ENCODE peak calls at places on chromosomes 16 and 17, in ten cellular contexts. R is stimulated activated CD8-positive, alpha-beta memory T cell treated with anti-CD3 and anti-CD28 coated beads, Interleukin-15, amount 100 ng/mL, for 4 hours; U is NCI-H1436; E is left colon; T is cardiac fibroblast; L is stimulated activated CD4-positive, alpha-beta T cell treated with anti-CD3 and anti-CD28 coated beads, Interleukin-12 subunit alpha, Interleukin-12 subunit beta, amount 100 ng/mL, for 4 hours; P is posterior cingulate gyrus; F is small intestine; M is globus pallidus; J is effector CD8-positive, alpha-beta T cell. A is an unnamed sample.

GRCh38 chr16:57651344-57652333 is 16.5 kb upstream of the ADGRG3 start:
- DNase-seq in R (no peak), U (no peak), E (no peak), T (no peak), L (no peak), P (no peak), F (no peak), M (no peak), J (no peak), A (no peak)

GRCh38 chr16:26158142-26158759 is 466.5 kb downstream of the HS3ST4 start:
- DNase-seq in R (no peak), U (no peak), E (no peak), T (no peak), L (no peak), P (no peak), F (no peak), M (no peak), J (no peak), A (no peak)

GRCh38 chr16:27999687-28000086 is 63.8 kb downstream of the GSG1L start:
- DNase-seq in R (no peak), U (no peak), E (no peak), T (peak; percentile 26), L (no peak), P (no peak), F (no peak), M (no peak), J (no peak), A (no peak)

GRCh38 chr17:76932402-76933333 is 64.5 kb downstream of the MGAT5B start:
- DNase-seq in R (no peak), U (no peak), E (no peak), T (no peak), L (no peak), P (no peak), F (no peak), M (no peak), J (no peak), A (no peak)

GRCh38 chr17:72404872-72405271 is 284.1 kb downstream of the SOX9 start:
- DNase-seq in R (no peak), U (no peak), E (no peak), T (peak; percentile 46), L (no peak), P (no peak), F (no peak), M (no peak), J (no peak), A (no peak)

GRCh38 chr16:66936889-66937554 is 1.7 kb downstream of the CES2 start:
- DNase-seq in R (no peak), U (no peak), E (no peak), T (no peak), L (no peak), P (peak; percentile 47), F (no peak), M (no peak), J (no peak), A (no peak)

GRCh38 chr16:68126395-68126794 is 41.2 kb downstream of the NFATC3 start:
- DNase-seq in R (no peak), U (no peak), E (no peak), T (no peak), L (no peak), P (no peak), F (no peak), M (no peak), J (no peak), A (no peak)

GRCh38 chr16:87921236-87921773 is 15.0 kb downstream of the CA5A start:
- DNase-seq in R (no peak), U (no peak), E (no peak), T (no peak), L (no peak), P (peak; percentile 74), F (no peak), M (no peak), J (no peak), A (no peak)

GRCh38 chr17:14098246-14098645 is 28.9 kb downstream of the COX10 start:
- DNase-seq in R (no peak), U (no peak), E (no peak), T (no peak), L (no peak), P (no peak), F (peak; percentile 34), M (no peak), J (no peak), A (no peak)

GRCh38 chr16:71882505-71883192 is 1.3 kb downstream of the ZNF821 start:
- DNase-seq in R (peak; percentile 57), U (peak; percentile 57), E (peak; percentile 73), T (peak; percentile 87), L (peak; percentile 52), P (no peak), F (peak; percentile 86), M (peak; percentile 71), J (peak; percentile 57), A (peak; percentile 45)

GRCh38 chr16:84331998-84332780 is 36.1 kb upstream of the ATP2C2 start:
- DNase-seq in R (no peak), U (no peak), E (no peak), T (no peak), L (no peak), P (no peak), F (no peak), M (no peak), J (no peak), A (no peak)

GRCh38 chr16:36336-36984 is 16.9 kb downstream of the POLR3K start:
- DNase-seq in R (no peak), U (no peak), E (no peak), T (no peak), L (no peak), P (peak; percentile 39), F (no peak), M (no peak), J (no peak), A (no peak)

GRCh38 chr16:75017670-75018525 is 19.1 kb downstream of the ZNRF1 start:
- DNase-seq in R (no peak), U (no peak), E (no peak), T (no peak), L (no peak), P (no peak), F (no peak), M (no peak), J (no peak), A (no peak)

GRCh38 chr16:1903845-1904820 is 14.1 kb downstream of the HS3ST6 start:
- DNase-seq in R (no peak), U (no peak), E (no peak), T (peak; percentile 10), L (no peak), P (no peak), F (no peak), M (no peak), J (no peak), A (no peak)

GRCh38 chr17:10622610-10623485 is 34.3 kb downstream of the MYH3 start:
- DNase-seq in R (no peak), U (no peak), E (no peak), T (no peak), L (no peak), P (no peak), F (no peak), M (no peak), J (no peak), A (no peak)

GRCh38 chr17:80783971-80784370 is 207.7 kb upstream of the CHMP6 start:
- DNase-seq in R (no peak), U (no peak), E (no peak), T (no peak), L (no peak), P (no peak), F (no peak), M (no peak), J (no peak), A (no peak)

GRCh38 chr17:78180083-78180482 is 6.8 kb downstream of the TK1 start:
- DNase-seq in R (no peak), U (no peak), E (no peak), T (no peak), L (no peak), P (no peak), F (no peak), M (no peak), J (no peak), A (no peak)

GRCh38 chr17:31381165-31381668 is 10.3 kb upstream of the RAB11FIP4 start:
- DNase-seq in R (no peak), U (no peak), E (no peak), T (no peak), L (no peak), P (no peak), F (no peak), M (peak; percentile 20), J (no peak), A (no peak)

GRCh38 chr17:67440311-67441051 is 63.4 kb downstream of the PITPNC1 start:
- DNase-seq in R (no peak), U (no peak), E (no peak), T (peak; percentile 41), L (no peak), P (no peak), F (no peak), M (no peak), J (no peak), A (no peak)

GRCh38 chr17:35074711-35075707 is 11.5 kb upstream of the RFFL start:
- DNase-seq in R (no peak), U (no peak), E (no peak), T (no peak), L (no peak), P (no peak), F (peak; percentile 57), M (peak; percentile 93), J (no peak), A (no peak)

GRCh38 chr17:37829446-37830142 is 84.7 kb upstream of the HNF1B start:
- DNase-seq in R (no peak), U (no peak), E (no peak), T (no peak), L (no peak), P (no peak), F (no peak), M (no peak), J (no peak), A (no peak)